ENCODE peak calls at places on chromosomes 7 and 10, in ten cellular contexts. M, H, X, R, Q, J, Z, Y, O and P are unnamed samples. For H3K9me3 and H3K4me1, the result is how much of the 10 kb centered on the place peaks cover.

GRCh38 chr7:93043393-93043985 is 74.3 kb downstream of the SAMD9 start:
- DNase-seq in M (no peak), H (no peak), X (peak), R (no peak), Q (no peak), J (peak), Z (peak), Y (peak), O (no peak), P (no peak)

GRCh38 chr7:11317766-11318165 is 344.1 kb downstream of the PHF14 start:
- DNase-seq in M (no peak), H (no peak), X (no peak), R (no peak), Q (no peak), J (no peak), Z (no peak), Y (no peak), O (no peak), P (no peak)

GRCh38 chr10:30617070-30617469 is 12.5 kb downstream of the LYZL2 start:
- DNase-seq in M (no peak), H (no peak), X (no peak), R (no peak), Q (no peak), J (no peak), Z (no peak), Y (no peak), O (no peak), P (no peak)

GRCh38 chr10:116211682-116212081 is 61.3 kb downstream of the GFRA1 start:
- DNase-seq in M (no peak), H (no peak), X (no peak), R (no peak), Q (no peak), J (no peak), Z (no peak), Y (no peak), O (no peak), P (no peak)

GRCh38 chr7:133854739-133855138 is 272.4 kb upstream of the LRGUK start:
- DNase-seq in M (no peak), H (no peak), X (peak), R (no peak), Q (no peak), J (peak), Z (no peak), Y (no peak), O (no peak), P (no peak)

GRCh38 chr10:103353281-103353680 is 2.3 kb upstream of the PCGF6 start:
- DNase-seq in M (no peak), H (no peak), X (no peak), R (no peak), Q (no peak), J (no peak), Z (no peak), Y (no peak), O (no peak), P (no peak)

GRCh38 chr7:28674359-28674782 is 262.1 kb downstream of the CREB5 start:
- DNase-seq in M (no peak), H (no peak), X (peak), R (no peak), Q (no peak), J (peak), Z (no peak), Y (no peak), O (no peak), P (no peak)

GRCh38 chr7:74674166-74674565 is 16.6 kb downstream of the GTF2I start:
- DNase-seq in M (no peak), H (no peak), X (no peak), R (no peak), Q (no peak), J (peak), Z (no peak), Y (no peak), O (no peak), P (no peak)

GRCh38 chr7:55133630-55134392 is 115.0 kb downstream of the EGFR start:
- DNase-seq in M (no peak), H (peak), X (peak), R (no peak), Q (peak), J (peak), Z (peak), Y (peak), O (peak), P (no peak)

GRCh38 chr10:6543431-6544005 is 36.6 kb downstream of the PRKCQ start:
- DNase-seq in M (no peak), H (no peak), X (no peak), R (peak), Q (no peak), J (no peak), Z (no peak), Y (no peak), O (no peak), P (no peak)

GRCh38 chr10:97255512-97256293 is 36.7 kb downstream of the ARHGAP19 start:
- DNase-seq in M (no peak), H (no peak), X (no peak), R (no peak), Q (no peak), J (no peak), Z (no peak), Y (no peak), O (no peak), P (no peak)

GRCh38 chr10:131169146-131169545 is 142.4 kb downstream of the TCERG1L start:
- DNase-seq in M (no peak), H (no peak), X (no peak), R (no peak), Q (no peak), J (no peak), Z (no peak), Y (no peak), O (no peak), P (no peak)

GRCh38 chr10:131170042-131170983 is 141.2 kb downstream of the TCERG1L start:
- DNase-seq in M (no peak), H (no peak), X (no peak), R (no peak), Q (no peak), J (no peak), Z (no peak), Y (no peak), O (no peak), P (no peak)

GRCh38 chr10:131166486-131166885 is 145.0 kb downstream of the TCERG1L start:
- DNase-seq in M (no peak), H (no peak), X (no peak), R (no peak), Q (no peak), J (no peak), Z (no peak), Y (no peak), O (no peak), P (no peak)

GRCh38 chr10:131167036-131167860 is 144.3 kb downstream of the TCERG1L start:
- DNase-seq in M (no peak), H (no peak), X (no peak), R (no peak), Q (no peak), J (no peak), Z (no peak), Y (no peak), O (no peak), P (no peak)

GRCh38 chr10:131168238-131168875 is 143.2 kb downstream of the TCERG1L start:
- DNase-seq in M (no peak), H (no peak), X (no peak), R (no peak), Q (no peak), J (no peak), Z (no peak), Y (no peak), O (no peak), P (no peak)
- H3K9me3 ChIP-seq in M (under half), H (under half), X (under half), R (under half), Q (under half), J (under half), Z (under half), Y (under half), O (under half), P (under half)

DNA sequence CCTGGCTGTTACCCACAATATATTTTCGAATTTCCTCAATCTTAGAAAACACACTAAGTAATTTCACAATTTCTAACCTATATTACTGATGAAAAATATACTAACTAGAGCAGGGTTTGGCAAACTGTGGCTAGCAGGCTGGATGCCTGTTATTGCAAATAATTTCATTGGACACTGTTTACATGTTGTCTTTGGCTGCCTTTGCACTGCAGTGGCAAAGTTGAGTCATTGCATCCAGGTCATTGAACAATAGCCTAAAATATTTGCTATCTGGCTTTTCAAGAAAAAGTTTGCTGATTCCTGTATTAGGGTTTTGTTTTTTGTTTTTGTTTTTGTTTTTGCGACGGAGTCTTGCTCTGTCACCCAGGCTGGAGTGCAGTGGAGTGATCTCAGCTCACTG is 47.2 kb downstream of the KIF11 start:
- DNase-seq in M (no peak), H (peak), X (peak), R (no peak), Q (no peak), J (peak), Z (no peak), Y (no peak), O (no peak), P (no peak)
- TF ChIP-seq CTCF in M (no peak), H (no peak), X (no peak), R (no peak), Q (no peak), J (no peak), Z (no peak), Y (no peak), O (no peak), P (no peak)

GRCh38 chr10:124798364-124798763 is 3.3 kb upstream of the ABRAXAS2 start:
- DNase-seq in M (no peak), H (no peak), X (no peak), R (no peak), Q (no peak), J (no peak), Z (no peak), Y (no peak), O (no peak), P (no peak)
- H3K4me1 ChIP-seq in M (under half), H (under half), X (under half), R (under half), Q (under half), J (under half), Z (under half), Y (under half), O (under half), P (under half)

GRCh38 chr10:29297678-29298077 is 8.8 kb downstream of the LYZL1 start:
- DNase-seq in M (no peak), H (no peak), X (no peak), R (no peak), Q (no peak), J (no peak), Z (no peak), Y (no peak), O (no peak), P (no peak)

GRCh38 chr10:29305031-29305335 is 16.1 kb downstream of the LYZL1 start:
- DNase-seq in M (no peak), H (no peak), X (no peak), R (no peak), Q (no peak), J (no peak), Z (no peak), Y (no peak), O (no peak), P (no peak)

GRCh38 chr10:29304259-29305030 is 15.6 kb downstream of the LYZL1 start:
- DNase-seq in M (peak), H (peak), X (peak), R (peak), Q (peak), J (peak), Z (peak), Y (no peak), O (peak), P (no peak)

GRCh38 chr10:29302499-29302898 is 13.6 kb downstream of the LYZL1 start:
- DNase-seq in M (no peak), H (no peak), X (no peak), R (no peak), Q (no peak), J (no peak), Z (no peak), Y (no peak), O (no peak), P (no peak)

GRCh38 chr10:29301359-29301910 is 12.6 kb downstream of the LYZL1 start:
- DNase-seq in M (no peak), H (no peak), X (no peak), R (no peak), Q (no peak), J (no peak), Z (no peak), Y (no peak), O (no peak), P (no peak)
- H3K9me3 ChIP-seq in M (under half), H (under half), X (under half), R (under half), Q (under half), J (under half), Z (half or more), Y (under half), O (under half), P (under half)